ENCODE peak calls at places on chromosomes 5 and 9, in ten cellular contexts. One of them, this sample, is unnamed. For H3K36me3, the result is how much of the 10 kb centered on the place peaks cover.

GRCh38 chr5:147949711-147950573 is 43.6 kb upstream of the C5orf46 start:
- DNase-seq in stomach: no peak
- DNase-seq in fibroblast of lung: peak
- DNase-seq in PC-9: peak
- DNase-seq in kidney epithelial cell: peak
- DNase-seq in PC-3: peak
- DNase-seq in pancreas: no peak
- DNase-seq in heart right ventricle: no peak
- DNase-seq in psoas muscle: no peak
- DNase-seq in suprapubic skin: no peak
- DNase-seq in this sample: no peak

GRCh38 chr5:133519191-133519590 is 93.2 kb downstream of the FSTL4 start:
- DNase-seq in stomach: no peak
- DNase-seq in psoas muscle: no peak
- DNase-seq in kidney epithelial cell: no peak
- DNase-seq in PC-3: no peak
- DNase-seq in fibroblast of lung: no peak
- DNase-seq in PC-9: no peak
- DNase-seq in pancreas: no peak
- DNase-seq in heart right ventricle: no peak
- DNase-seq in suprapubic skin: no peak
- DNase-seq in this sample: no peak

GRCh38 chr9:70347046-70347445 is 67.4 kb downstream of the KLF9 start:
- DNase-seq in suprapubic skin: no peak
- DNase-seq in stomach: no peak
- DNase-seq in psoas muscle: no peak
- DNase-seq in pancreas: no peak
- DNase-seq in fibroblast of lung: no peak
- DNase-seq in kidney epithelial cell: no peak
- DNase-seq in heart right ventricle: no peak
- DNase-seq in PC-3: no peak
- DNase-seq in PC-9: no peak
- DNase-seq in this sample: no peak

GRCh38 chr5:181245427-181246275 is 1.9 kb upstream of the RACK1 start:
- DNase-seq in PC-3: no peak
- DNase-seq in psoas muscle: no peak
- DNase-seq in fibroblast of lung: no peak
- DNase-seq in pancreas: no peak
- DNase-seq in stomach: no peak
- DNase-seq in suprapubic skin: no peak
- DNase-seq in PC-9: no peak
- DNase-seq in heart right ventricle: no peak
- DNase-seq in kidney epithelial cell: no peak
- DNase-seq in this sample: no peak

GRCh38 chr9:103245369-103245768 is 250.2 kb downstream of the CYLC2 start:
- DNase-seq in suprapubic skin: no peak
- DNase-seq in pancreas: no peak
- DNase-seq in PC-9: no peak
- DNase-seq in heart right ventricle: no peak
- DNase-seq in fibroblast of lung: no peak
- DNase-seq in PC-3: peak
- DNase-seq in stomach: no peak
- DNase-seq in kidney epithelial cell: no peak
- DNase-seq in psoas muscle: no peak
- DNase-seq in this sample: peak

GRCh38 chr5:71836084-71836483 is 117.0 kb downstream of the CARTPT start:
- DNase-seq in psoas muscle: no peak
- DNase-seq in PC-9: no peak
- DNase-seq in kidney epithelial cell: no peak
- DNase-seq in stomach: no peak
- DNase-seq in pancreas: no peak
- DNase-seq in fibroblast of lung: peak
- DNase-seq in suprapubic skin: no peak
- DNase-seq in heart right ventricle: no peak
- DNase-seq in PC-3: peak
- DNase-seq in this sample: peak

GRCh38 chr9:80061940-80062339 is 490.2 kb downstream of the TLE4 start:
- DNase-seq in heart right ventricle: no peak
- DNase-seq in kidney epithelial cell: peak
- DNase-seq in pancreas: no peak
- DNase-seq in PC-9: no peak
- DNase-seq in PC-3: peak
- DNase-seq in psoas muscle: no peak
- DNase-seq in stomach: no peak
- DNase-seq in suprapubic skin: no peak
- DNase-seq in fibroblast of lung: peak
- DNase-seq in this sample: peak

GRCh38 chr5:85604378-85604777 is 1013.4 kb upstream of the COX7C start:
- DNase-seq in psoas muscle: no peak
- DNase-seq in PC-3: no peak
- DNase-seq in pancreas: no peak
- DNase-seq in fibroblast of lung: no peak
- DNase-seq in heart right ventricle: no peak
- DNase-seq in stomach: no peak
- DNase-seq in kidney epithelial cell: no peak
- DNase-seq in PC-9: no peak
- DNase-seq in suprapubic skin: no peak
- DNase-seq in this sample: no peak

GRCh38 chr5:139390639-139391569 is 1.2 kb upstream of the MZB1 start:
- DNase-seq in heart right ventricle: no peak
- DNase-seq in pancreas: no peak
- DNase-seq in suprapubic skin: peak
- DNase-seq in PC-3: peak
- DNase-seq in PC-9: no peak
- DNase-seq in fibroblast of lung: no peak
- DNase-seq in stomach: no peak
- DNase-seq in kidney epithelial cell: no peak
- DNase-seq in psoas muscle: no peak
- DNase-seq in this sample: no peak
- H3K4me3 ChIP-seq in heart right ventricle: peak
- H3K4me3 ChIP-seq in pancreas: no peak
- H3K4me3 ChIP-seq in suprapubic skin: no peak
- H3K4me3 ChIP-seq in PC-3: peak
- H3K4me3 ChIP-seq in PC-9: peak
- H3K4me3 ChIP-seq in fibroblast of lung: no peak
- H3K4me3 ChIP-seq in stomach: no peak
- H3K4me3 ChIP-seq in kidney epithelial cell: no peak
- H3K4me3 ChIP-seq in psoas muscle: peak
- H3K4me3 ChIP-seq in this sample: no peak

GRCh38 chr5:95285406-95285761 is 490 bp upstream of the MCTP1 start:
- DNase-seq in pancreas: no peak
- DNase-seq in heart right ventricle: no peak
- DNase-seq in stomach: no peak
- DNase-seq in fibroblast of lung: peak
- DNase-seq in kidney epithelial cell: no peak
- DNase-seq in PC-3: no peak
- DNase-seq in suprapubic skin: no peak
- DNase-seq in psoas muscle: no peak
- DNase-seq in PC-9: no peak
- DNase-seq in this sample: no peak

GRCh38 chr5:95283022-95283615 is 1.8 kb downstream of the MCTP1 start:
- DNase-seq in fibroblast of lung: no peak
- DNase-seq in PC-3: no peak
- DNase-seq in pancreas: no peak
- DNase-seq in psoas muscle: no peak
- DNase-seq in suprapubic skin: no peak
- DNase-seq in heart right ventricle: no peak
- DNase-seq in stomach: no peak
- DNase-seq in PC-9: no peak
- DNase-seq in kidney epithelial cell: no peak
- DNase-seq in this sample: no peak

GRCh38 chr5:95284512-95285405 is at the start of gene MCTP1:
- DNase-seq in PC-3: peak
- DNase-seq in heart right ventricle: peak
- DNase-seq in PC-9: no peak
- DNase-seq in kidney epithelial cell: no peak
- DNase-seq in fibroblast of lung: no peak
- DNase-seq in pancreas: peak
- DNase-seq in psoas muscle: peak
- DNase-seq in suprapubic skin: peak
- DNase-seq in stomach: peak
- DNase-seq in this sample: no peak

GRCh38 chr5:95281211-95281610 is 3.7 kb downstream of the MCTP1 start:
- DNase-seq in PC-9: no peak
- DNase-seq in heart right ventricle: no peak
- DNase-seq in kidney epithelial cell: peak
- DNase-seq in pancreas: no peak
- DNase-seq in fibroblast of lung: no peak
- DNase-seq in stomach: no peak
- DNase-seq in suprapubic skin: no peak
- DNase-seq in PC-3: peak
- DNase-seq in psoas muscle: no peak
- DNase-seq in this sample: peak

GRCh38 chr5:95283761-95284511 is 958 bp downstream of the MCTP1 start:
- DNase-seq in stomach: peak
- DNase-seq in PC-9: no peak
- DNase-seq in pancreas: peak
- DNase-seq in fibroblast of lung: no peak
- DNase-seq in kidney epithelial cell: no peak
- DNase-seq in suprapubic skin: no peak
- DNase-seq in heart right ventricle: peak
- DNase-seq in psoas muscle: peak
- DNase-seq in PC-3: peak
- DNase-seq in this sample: no peak
- TF ChIP-seq CTCF in stomach: no peak
- TF ChIP-seq CTCF in PC-9: peak
- TF ChIP-seq CTCF in pancreas: peak
- TF ChIP-seq CTCF in fibroblast of lung: peak
- TF ChIP-seq CTCF in kidney epithelial cell: peak
- TF ChIP-seq CTCF in suprapubic skin: no peak
- TF ChIP-seq CTCF in heart right ventricle: peak
- TF ChIP-seq CTCF in psoas muscle: no peak
- TF ChIP-seq CTCF in PC-3: peak
- TF ChIP-seq CTCF in this sample: peak

DNA sequence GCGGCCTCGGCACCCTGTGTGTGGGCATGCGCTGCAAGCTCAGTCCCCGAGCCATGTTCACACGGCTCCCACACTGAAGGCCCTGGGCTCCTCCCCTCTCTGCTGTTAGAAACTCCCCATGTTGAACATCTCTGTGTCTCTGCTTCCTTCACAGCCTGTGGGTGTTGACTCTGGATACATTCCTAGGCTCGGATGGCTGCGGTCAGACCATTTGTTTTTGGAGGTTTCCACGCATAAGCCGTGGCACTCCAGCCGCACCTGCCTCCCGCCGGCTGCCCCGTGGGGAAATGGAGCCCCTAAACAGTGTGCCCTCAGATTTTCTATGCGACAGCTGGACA is 31.2 kb upstream of the LRRC14B start:
- DNase-seq in pancreas: no peak
- DNase-seq in fibroblast of lung: peak
- DNase-seq in kidney epithelial cell: no peak
- DNase-seq in heart right ventricle: no peak
- DNase-seq in suprapubic skin: peak
- DNase-seq in stomach: peak
- DNase-seq in PC-9: no peak
- DNase-seq in PC-3: no peak
- DNase-seq in psoas muscle: no peak
- DNase-seq in this sample: peak
- H3K36me3 ChIP-seq in pancreas: under half
- H3K36me3 ChIP-seq in fibroblast of lung: under half
- H3K36me3 ChIP-seq in kidney epithelial cell: under half
- H3K36me3 ChIP-seq in heart right ventricle: under half
- H3K36me3 ChIP-seq in suprapubic skin: under half
- H3K36me3 ChIP-seq in stomach: under half
- H3K36me3 ChIP-seq in PC-9: under half
- H3K36me3 ChIP-seq in PC-3: under half
- H3K36me3 ChIP-seq in psoas muscle: under half
- H3K36me3 ChIP-seq in this sample: under half

DNA sequence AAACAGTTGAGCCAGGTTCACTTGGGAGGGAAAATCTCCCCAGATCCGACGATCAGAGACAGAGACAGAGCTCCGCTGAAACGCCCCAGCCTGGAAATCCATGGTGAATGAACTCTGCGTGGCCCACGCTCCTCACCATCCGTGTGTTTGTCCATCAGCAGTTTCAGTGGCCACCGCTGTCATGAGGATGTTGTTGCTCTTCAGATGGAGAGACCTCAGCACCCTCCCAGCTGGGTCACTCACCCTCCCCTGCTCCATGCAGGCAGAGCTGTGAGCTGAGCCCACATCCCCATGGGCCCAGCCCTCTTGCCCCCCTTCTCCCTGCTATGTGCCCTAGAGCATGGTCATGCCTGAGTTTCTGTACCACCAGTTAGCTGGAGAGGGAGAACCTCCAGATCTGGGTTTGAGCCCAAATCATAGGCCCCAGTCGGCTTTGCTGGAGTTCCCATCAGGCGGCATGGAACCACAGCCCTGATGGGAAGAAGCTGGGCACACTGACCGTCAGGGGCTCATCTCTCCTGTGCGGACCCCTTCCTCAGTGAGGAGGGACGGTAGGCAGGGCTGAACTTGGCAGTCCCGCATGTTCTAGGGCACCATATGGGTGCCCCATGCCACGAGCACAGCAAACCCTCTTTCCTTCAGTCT is 154.4 kb upstream of the COL5A1 start:
- DNase-seq in PC-9: no peak
- DNase-seq in PC-3: no peak
- DNase-seq in kidney epithelial cell: no peak
- DNase-seq in pancreas: peak
- DNase-seq in psoas muscle: no peak
- DNase-seq in suprapubic skin: peak
- DNase-seq in heart right ventricle: no peak
- DNase-seq in stomach: no peak
- DNase-seq in fibroblast of lung: no peak
- DNase-seq in this sample: no peak
- H3K4me3 ChIP-seq in PC-9: no peak
- H3K4me3 ChIP-seq in PC-3: no peak
- H3K4me3 ChIP-seq in kidney epithelial cell: no peak
- H3K4me3 ChIP-seq in pancreas: no peak
- H3K4me3 ChIP-seq in psoas muscle: no peak
- H3K4me3 ChIP-seq in suprapubic skin: no peak
- H3K4me3 ChIP-seq in heart right ventricle: no peak
- H3K4me3 ChIP-seq in stomach: no peak
- H3K4me3 ChIP-seq in fibroblast of lung: no peak
- H3K4me3 ChIP-seq in this sample: no peak

GRCh38 chr5:129904667-129905466 is 602 bp downstream of the CHSY3 start:
- DNase-seq in kidney epithelial cell: no peak
- DNase-seq in psoas muscle: peak
- DNase-seq in PC-9: no peak
- DNase-seq in pancreas: peak
- DNase-seq in fibroblast of lung: no peak
- DNase-seq in PC-3: no peak
- DNase-seq in heart right ventricle: peak
- DNase-seq in stomach: no peak
- DNase-seq in suprapubic skin: no peak
- DNase-seq in this sample: peak
- TF ChIP-seq CTCF in kidney epithelial cell: no peak
- TF ChIP-seq CTCF in psoas muscle: no peak
- TF ChIP-seq CTCF in PC-9: no peak
- TF ChIP-seq CTCF in pancreas: no peak
- TF ChIP-seq CTCF in fibroblast of lung: no peak
- TF ChIP-seq CTCF in PC-3: no peak
- TF ChIP-seq CTCF in heart right ventricle: no peak
- TF ChIP-seq CTCF in stomach: no peak
- TF ChIP-seq CTCF in suprapubic skin: no peak
- TF ChIP-seq CTCF in this sample: no peak

GRCh38 chr9:38067611-38067891 is 1.5 kb downstream of the SHB start:
- DNase-seq in PC-9: no peak
- DNase-seq in PC-3: no peak
- DNase-seq in heart right ventricle: peak
- DNase-seq in stomach: peak
- DNase-seq in psoas muscle: peak
- DNase-seq in fibroblast of lung: no peak
- DNase-seq in kidney epithelial cell: no peak
- DNase-seq in pancreas: peak
- DNase-seq in suprapubic skin: no peak
- DNase-seq in this sample: no peak
- H3K36me3 ChIP-seq in PC-9: under half
- H3K36me3 ChIP-seq in PC-3: under half
- H3K36me3 ChIP-seq in heart right ventricle: under half
- H3K36me3 ChIP-seq in stomach: under half
- H3K36me3 ChIP-seq in psoas muscle: under half
- H3K36me3 ChIP-seq in fibroblast of lung: under half
- H3K36me3 ChIP-seq in kidney epithelial cell: under half
- H3K36me3 ChIP-seq in pancreas: under half
- H3K36me3 ChIP-seq in suprapubic skin: under half
- H3K36me3 ChIP-seq in this sample: under half

This sample was measured in brain microvascular endothelial cell.